ENCODE peak calls at places on chromosome 14, in ten cellular contexts. F is tibial nerve, K is transverse colon, Q is A549, E is stomach, D is HepG2, O is sigmoid colon, G is K562, R is upper lobe of left lung, X is H1. C is an unnamed sample.

GRCh38 chr14:57574617-57575288 is 81.1 kb upstream of the CCDC198 start:
- DNase-seq in D (peak; percentile 1), Q (no peak), O (no peak), X (no peak), E (no peak), R (no peak), G (no peak), K (no peak), F (no peak), C (no peak)

GRCh38 chr14:95712398-95712797 is 1.5 kb downstream of the TCL1A start:
- DNase-seq in F (no peak), O (no peak), G (no peak), D (no peak), X (no peak), Q (no peak), K (no peak), R (no peak), E (no peak), C (no peak)

GRCh38 chr14:50714452-50715073 is 46.5 kb upstream of the SAV1 start:
- DNase-seq in X (no peak), O (no peak), K (no peak), Q (no peak), F (no peak), R (no peak), G (peak; percentile 9), D (peak; percentile 12), E (no peak), C (no peak)

GRCh38 chr14:99063620-99064225 is 208.3 kb downstream of the BCL11B start:
- DNase-seq in X (no peak), D (no peak), K (no peak), G (no peak), F (no peak), E (no peak), R (no peak), O (no peak), Q (no peak), C (no peak)

GRCh38 chr14:70640938-70641547 is 673 bp upstream of the TTC9 start:
- DNase-seq in R (peak; percentile 66), K (peak; percentile 61), E (peak; percentile 63), Q (peak; percentile 61), D (no peak), O (peak; percentile 72), F (no peak), X (no peak), G (no peak), C (peak; percentile 21)

GRCh38 chr14:90850487-90850886 is 34.3 kb upstream of the TTC7B start:
- DNase-seq in E (no peak), O (no peak), X (peak; percentile 53), G (no peak), K (no peak), F (no peak), Q (no peak), D (peak; percentile 30), R (no peak), C (no peak)

GRCh38 chr14:31969841-31970240 is 107.3 kb upstream of the ARHGAP5 start:
- DNase-seq in G (no peak), Q (no peak), F (no peak), D (no peak), K (no peak), X (no peak), E (no peak), R (no peak), O (no peak), C (no peak)

GRCh38 chr14:91004987-91005386 is 55.5 kb downstream of the RPS6KA5 start:
- DNase-seq in O (no peak), X (no peak), E (no peak), R (no peak), Q (no peak), F (no peak), D (no peak), G (no peak), K (no peak), C (no peak)

GRCh38 chr14:34667007-34667406 is 37.1 kb upstream of the SNX6 start:
- DNase-seq in E (no peak), Q (no peak), G (no peak), X (no peak), K (no peak), D (no peak), O (no peak), F (no peak), R (no peak), C (no peak)

GRCh38 chr14:34030864-34031263 is 80.0 kb upstream of the EGLN3 start:
- DNase-seq in F (peak; percentile 23), G (no peak), O (no peak), R (no peak), Q (no peak), K (peak; percentile 27), D (no peak), X (no peak), E (no peak), C (peak; percentile 52)

GRCh38 chr14:105837349-105838063 is 311.1 kb downstream of the TMEM121 start:
- DNase-seq in Q (no peak), D (no peak), E (no peak), X (no peak), R (no peak), O (no peak), K (no peak), F (no peak), G (no peak), C (no peak)
- TF ChIP-seq EP300 in Q (no peak), D (no peak), E (no peak), X (no peak), R (no peak), O (no peak), K (no peak), F (no peak), G (no peak), C (no peak)

DNA sequence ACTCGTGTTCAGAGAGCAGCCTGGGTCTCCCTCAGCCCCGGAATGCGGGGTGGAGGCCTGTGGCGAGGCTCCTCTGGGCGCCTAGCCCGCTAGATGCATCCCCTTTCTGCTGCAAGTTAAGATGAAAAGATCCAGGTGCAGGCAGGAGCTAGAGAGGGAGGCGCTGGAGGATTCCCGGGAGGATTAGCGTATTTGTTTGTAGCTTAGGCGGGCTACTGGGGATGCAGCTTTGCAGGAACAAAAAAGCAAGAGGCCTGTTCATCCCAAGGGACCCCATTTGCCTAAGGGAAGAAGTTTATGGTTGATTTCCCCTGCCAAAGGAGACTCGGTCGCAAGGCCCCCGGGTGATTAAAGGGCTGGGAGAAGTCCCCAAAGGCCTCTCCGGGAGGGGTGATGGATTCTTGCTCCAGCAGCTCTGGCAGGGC is 818 bp downstream of the CCDC177 start:
- DNase-seq in G (no peak), E (no peak), Q (no peak), F (no peak), X (no peak), D (no peak), R (no peak), O (no peak), K (no peak), C (no peak)
- H3K4me3 ChIP-seq in G (no peak overlapping the region), E (no peak overlapping the region), Q (peak overlapping the region; percentile 30), F (no peak overlapping the region), X (peak overlapping the region; percentile 68), D (no peak overlapping the region), R (no peak overlapping the region), O (no peak overlapping the region), K (no peak overlapping the region), C (no peak overlapping the region)

GRCh38 chr14:72609205-72609916 is 284.5 kb downstream of the DPF3 start:
- DNase-seq in G (no peak), X (no peak), D (no peak), R (no peak), K (no peak), F (no peak), O (no peak), Q (no peak), E (no peak), C (no peak)

GRCh38 chr14:72610096-72610830 is 283.6 kb downstream of the DPF3 start:
- DNase-seq in F (no peak), Q (no peak), E (no peak), D (no peak), R (no peak), X (no peak), K (no peak), O (no peak), G (no peak), C (no peak)

GRCh38 chr14:72607386-72608125 is 286.3 kb downstream of the DPF3 start:
- DNase-seq in O (no peak), X (no peak), G (no peak), E (no peak), F (no peak), R (no peak), D (no peak), Q (no peak), K (no peak), C (no peak)

GRCh38 chr14:72606879-72607278 is 287.0 kb downstream of the DPF3 start:
- DNase-seq in K (no peak), D (no peak), G (no peak), Q (no peak), R (no peak), E (no peak), X (no peak), F (no peak), O (no peak), C (no peak)

GRCh38 chr14:72608391-72609204 is 285.3 kb downstream of the DPF3 start:
- DNase-seq in O (no peak), Q (peak; percentile 77), G (peak; percentile 20), D (no peak), E (no peak), K (no peak), X (no peak), R (no peak), F (no peak), C (no peak)
- TF ChIP-seq EP300 in O (no peak), Q (no peak), G (no peak), D (no peak), E (no peak), K (no peak), X (no peak), R (no peak), F (no peak), C (no peak)

GRCh38 chr14:93183596-93184317 is 940 bp downstream of the MOAP1 start:
- DNase-seq in K (peak; percentile 25), O (no peak), X (no peak), E (no peak), G (no peak), Q (no peak), R (no peak), D (no peak), F (no peak), C (no peak)

GRCh38 chr14:93185333-93185688 is 194 bp downstream of the LYSET start:
- DNase-seq in D (no peak), E (no peak), R (no peak), G (no peak), K (no peak), O (no peak), Q (no peak), X (no peak), F (no peak), C (no peak)

GRCh38 chr14:93186961-93187360 is 1.8 kb downstream of the LYSET start:
- DNase-seq in R (no peak), Q (no peak), D (no peak), K (no peak), G (no peak), X (no peak), O (no peak), F (no peak), E (no peak), C (no peak)

GRCh38 chr14:93184391-93185332 is at the start of the genes LYSET and MOAP1:
- DNase-seq in K (peak; percentile 90), X (peak; percentile 71), Q (peak; percentile 76), R (peak; percentile 98), O (peak; percentile 94), E (peak; percentile 89), F (peak; percentile 73), D (peak; percentile 79), G (peak; percentile 87), C (peak; percentile 82)

DNA sequence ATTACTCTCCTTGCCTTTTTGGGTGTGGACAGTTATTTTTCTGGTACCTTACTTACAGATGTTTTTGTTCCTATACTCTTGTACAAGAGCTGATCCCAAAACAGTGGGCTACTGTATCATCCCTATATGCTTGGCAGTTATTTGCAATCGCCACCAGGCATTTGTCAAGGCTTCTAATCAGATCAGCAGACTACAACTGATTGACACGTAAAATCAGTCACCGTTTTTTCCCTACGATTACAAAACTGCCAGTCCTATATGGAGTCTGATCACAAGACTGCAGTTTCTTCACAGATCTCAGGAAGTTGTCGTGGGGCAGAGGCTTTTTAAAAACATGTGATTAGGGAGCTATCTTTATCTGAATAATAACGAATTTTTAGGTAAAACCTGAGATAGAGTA is 1.3 kb downstream of the LYSET start:
- DNase-seq in G (no peak), R (no peak), E (no peak), D (no peak), O (no peak), Q (no peak), F (no peak), K (no peak), X (no peak), C (no peak)
- H3K4me3 ChIP-seq in G (no peak overlapping the region), R (no peak overlapping the region), E (no peak overlapping the region), D (no peak overlapping the region), O (no peak overlapping the region), Q (no peak overlapping the region), F (no peak overlapping the region), K (no peak overlapping the region), X (no peak overlapping the region), C (no peak overlapping the region)

C was measured in ovary.